ENCODE peak calls at places on chromosomes 2 and 18, in five cellular contexts. Y, S, O, H and W are unnamed samples.

GRCh38 chr2:72112421-72112820 is 35.2 kb downstream of the CYP26B1 start:
- DNase-seq in S (no peak), O (no peak), Y (peak), H (no peak), W (no peak)

GRCh38 chr18:21740724-21741510 is at the start of gene MIB1:
- DNase-seq in Y (no peak), S (peak), O (peak), H (peak), W (peak)

GRCh38 chr2:159249955-159250723 is 36.4 kb downstream of the WDSUB1 start:
- DNase-seq in O (no peak), H (no peak), Y (peak), S (no peak), W (no peak)

GRCh38 chr2:238963164-238963969 is 115.5 kb downstream of the TWIST2 start:
- DNase-seq in S (peak), H (no peak), O (no peak), Y (peak), W (no peak)

GRCh38 chr2:240603081-240603835 is 16.7 kb downstream of the CAPN10 start:
- DNase-seq in S (peak), O (no peak), Y (no peak), H (no peak), W (peak)

GRCh38 chr2:147845608-147846002 is 776 bp downstream of the ACVR2A start:
- DNase-seq in S (no peak), Y (peak), O (no peak), H (no peak), W (no peak)

GRCh38 chr2:55879976-55880375 is 43.6 kb downstream of the EFEMP1 start:
- DNase-seq in S (no peak), Y (peak), O (no peak), H (no peak), W (no peak)

GRCh38 chr2:144860421-144860820 is 340.5 kb upstream of the ZEB2 start:
- DNase-seq in S (no peak), Y (no peak), O (no peak), H (no peak), W (no peak)

GRCh38 chr2:201996006-201996405 is 37.6 kb upstream of the FZD7 start:
- DNase-seq in S (no peak), H (no peak), Y (no peak), O (no peak), W (no peak)

GRCh38 chr2:78861546-78861945 is 164.0 kb upstream of the REG3G start:
- DNase-seq in Y (peak), H (no peak), O (no peak), S (no peak), W (no peak)

GRCh38 chr2:128491845-128492244 is 173.2 kb upstream of the HS6ST1 start:
- DNase-seq in O (no peak), S (no peak), Y (no peak), H (no peak), W (no peak)

GRCh38 chr2:197615033-197615652 is 60.2 kb downstream of the RFTN2 start:
- DNase-seq in S (no peak), Y (no peak), H (no peak), O (no peak), W (no peak)

GRCh38 chr18:46939337-46939963 is 22.0 kb downstream of the KATNAL2 start:
- DNase-seq in O (no peak), Y (peak), S (no peak), H (no peak), W (no peak)

GRCh38 chr18:62790836-62791772 is 75.8 kb downstream of the PHLPP1 start:
- DNase-seq in Y (peak), O (no peak), S (no peak), H (no peak), W (no peak)

GRCh38 chr2:23940976-23941605 is 828 bp downstream of the UBXN2A start:
- DNase-seq in S (no peak), H (no peak), Y (peak), O (no peak), W (no peak)

GRCh38 chr2:200993097-200993496 is 29.6 kb upstream of the ORC2 start:
- DNase-seq in O (no peak), S (no peak), H (no peak), Y (peak), W (no peak)

GRCh38 chr2:30300456-30301221 is 69.3 kb downstream of the LBH start:
- DNase-seq in S (no peak), O (no peak), H (no peak), Y (peak), W (no peak)

GRCh38 chr18:58754544-58755068 is 83.3 kb downstream of the MALT1 start:
- DNase-seq in Y (peak), S (peak), H (no peak), O (no peak), W (no peak)

GRCh38 chr2:45303417-45304202 is 294.4 kb upstream of the SIX2 start:
- DNase-seq in H (no peak), Y (no peak), S (no peak), O (no peak), W (no peak)

GRCh38 chr2:219041252-219041651 is at the start of gene CFAP65:
- DNase-seq in Y (peak), H (peak), O (no peak), S (no peak), W (no peak)

GRCh38 chr2:143545643-143546275 is 416.5 kb downstream of the ARHGAP15 start:
- DNase-seq in O (no peak), Y (peak), H (no peak), S (no peak), W (no peak)

GRCh38 chr2:200380139-200380561 is 73.7 kb downstream of the SPATS2L start:
- DNase-seq in O (no peak), H (no peak), S (no peak), Y (no peak), W (no peak)

GRCh38 chr2:172462393-172463381 is 35.3 kb downstream of the ITGA6 start:
- DNase-seq in O (no peak), S (no peak), Y (no peak), H (no peak), W (peak)

GRCh38 chr2:42827647-42828486 is 35.5 kb upstream of the HAAO start:
- DNase-seq in O (peak), S (peak), Y (peak), H (peak), W (peak)

GRCh38 chr2:15846626-15847025 is 93.7 kb upstream of the MYCN start:
- DNase-seq in H (no peak), Y (no peak), O (no peak), S (no peak), W (no peak)

GRCh38 chr2:239116456-239117246 is 268.8 kb downstream of the TWIST2 start:
- DNase-seq in Y (no peak), S (peak), H (no peak), O (no peak), W (no peak)